ENCODE peak calls at places on chromosomes 2 and 18, in six cellular contexts. S, Y, W, B, H and R are unnamed samples.

GRCh38 chr2:111117666-111118454 is 2.9 kb upstream of the BCL2L11 start:
- DNase-seq in B (no peak), S (no peak), W (peak), H (peak), Y (no peak), R (no peak)

GRCh38 chr2:37105150-37105549 is 20.8 kb downstream of the GPATCH11 start:
- DNase-seq in W (no peak), B (no peak), H (no peak), Y (no peak), S (no peak), R (no peak)

GRCh38 chr2:2647156-2647555 is 316.1 kb upstream of the MYT1L start:
- DNase-seq in S (no peak), H (peak), Y (peak), B (no peak), W (peak), R (no peak)

GRCh38 chr2:12457831-12458230 is 258.9 kb upstream of the TRIB2 start:
- DNase-seq in W (no peak), S (no peak), H (no peak), Y (no peak), B (no peak), R (no peak)

GRCh38 chr2:70010222-70011111 is 49.0 kb upstream of the ASPRV1 start:
- DNase-seq in B (no peak), S (no peak), W (no peak), H (no peak), Y (peak), R (no peak)

GRCh38 chr2:67581751-67582150 is 184.6 kb downstream of the ETAA1 start:
- DNase-seq in W (no peak), B (no peak), Y (no peak), S (no peak), H (no peak), R (no peak)

GRCh38 chr18:23059541-23060465 is 75.5 kb upstream of the CABLES1 start:
- DNase-seq in H (no peak), B (no peak), S (no peak), W (no peak), Y (no peak), R (no peak)

GRCh38 chr2:129165001-129165400 is 814.5 kb upstream of the RAB6C start:
- DNase-seq in B (no peak), S (no peak), W (peak), H (no peak), Y (no peak), R (no peak)

GRCh38 chr2:160390544-160391258 is 102.9 kb downstream of the RBMS1 start:
- DNase-seq in Y (peak), W (peak), B (no peak), H (no peak), S (no peak), R (no peak)

GRCh38 chr2:64203131-64204005 is 59.1 kb upstream of the PELI1 start:
- DNase-seq in H (no peak), W (peak), Y (no peak), B (no peak), S (no peak), R (no peak)